ENCODE peak calls at places on chromosomes 1 and 21, in five cellular contexts. A is stimulated activated memory B cell treated with anti-CD40 and anti-IgM and Interleukin-4, amounts not matched to agents 10 μg/mL and 1 μg/mL and 100 μg/mL, for 72 hours; J is left colon; B is stimulated activated effector memory CD8-positive, alpha-beta T cell treated with anti-CD3 and anti-CD28 coated beads, Interleukin-12 subunit alpha, Interleukin-12 subunit beta, amount 100 ng/mL, for 72 hours; U is heart right ventricle. L is an unnamed sample.
A peak's percentile ranks its signal among the peaks of the same experiment; 100 is the strongest.

GRCh38 chr21:46077674-46078101 is 20.2 kb upstream of the COL6A2 start:
- ATAC-seq in J (no peak), U (no peak), B (no peak), A (no peak), L (no peak)

GRCh38 chr1:15452216-15452615 is 4.3 kb upstream of the CELA2A start:
- ATAC-seq in B (peak; percentile 56), U (no peak), A (no peak), J (no peak), L (no peak)

GRCh38 chr1:234900601-234901000 is 228.0 kb downstream of the TOMM20 start:
- ATAC-seq in U (no peak), A (no peak), J (no peak), B (no peak), L (no peak)

GRCh38 chr1:217393901-217394300 is 237.0 kb downstream of the GPATCH2 start:
- ATAC-seq in A (no peak), J (no peak), B (no peak), U (no peak), L (no peak)

GRCh38 chr1:150148834-150149489 is 754 bp upstream of the PLEKHO1 start:
- ATAC-seq in U (peak; percentile 29), B (no peak), A (no peak), J (no peak), L (no peak)

GRCh38 chr1:64882574-64883255 is 83.6 kb downstream of the JAK1 start:
- ATAC-seq in B (no peak), U (no peak), A (peak; percentile 90), J (no peak), L (no peak)

GRCh38 chr1:228148196-228148861 is 1.4 kb upstream of the GJC2 start:
- ATAC-seq in U (no peak), B (no peak), J (no peak), A (no peak), L (no peak)

GRCh38 chr1:65316233-65316632 is 6.9 kb downstream of the DNAJC6 start:
- ATAC-seq in A (no peak), J (no peak), B (no peak), U (no peak), L (no peak)

GRCh38 chr1:157399343-157399983 is 152.9 kb downstream of the FCRL5 start:
- ATAC-seq in B (no peak), J (no peak), U (no peak), A (no peak), L (no peak)

GRCh38 chr1:27992271-27992670 is 32.5 kb downstream of the XKR8 start:
- ATAC-seq in B (peak; percentile 95), U (no peak), J (no peak), A (no peak), L (no peak)

GRCh38 chr1:204478166-204478899 is 16.3 kb downstream of the PIK3C2B start:
- ATAC-seq in B (no peak), U (peak; percentile 49), A (no peak), J (no peak), L (no peak)

GRCh38 chr1:83822206-83822605 is 176.7 kb downstream of the TTLL7 start:
- ATAC-seq in A (no peak), B (no peak), U (no peak), J (no peak), L (no peak)

L was measured in gastroesophageal sphincter.